ENCODE peak calls at places on chromosomes 11 and 22, in nine cellular contexts. T is colonic mucosa, X is NB4, J is pancreas, W is GM12864, B is nephron progenitor cell, E is suprapubic skin, H is Calu3, D is fibroblast of villous mesenchyme. I is an unnamed sample.

GRCh38 chr11:32259641-32260081 is 168.8 kb downstream of the RCN1 start:
- DNase-seq in T (no peak), X (peak), J (no peak), W (peak), B (no peak), E (no peak), H (no peak), D (peak), I (no peak)

GRCh38 chr11:66674964-66675602 is 2.6 kb downstream of the RBM4B start:
- DNase-seq in T (no peak), X (no peak), J (no peak), W (no peak), B (no peak), E (no peak), H (no peak), D (no peak), I (no peak)

GRCh38 chr11:74321487-74322188 is 10.2 kb upstream of the P4HA3 start:
- DNase-seq in T (peak), X (peak), J (peak), W (no peak), B (peak), E (no peak), H (peak), D (no peak), I (peak)

GRCh38 chr11:36774603-36775002 is 176.6 kb upstream of the RAG2 start:
- DNase-seq in T (no peak), X (no peak), J (no peak), W (no peak), B (no peak), E (no peak), H (no peak), D (peak), I (no peak)

GRCh38 chr22:50304528-50305392 is 2.7 kb downstream of the PLXNB2 start:
- DNase-seq in T (peak), X (peak), J (no peak), W (no peak), B (no peak), E (no peak), H (peak), D (no peak), I (no peak)

GRCh38 chr22:39896313-39896996 is 2.9 kb upstream of the ENTHD1 start:
- DNase-seq in T (no peak), X (no peak), J (no peak), W (no peak), B (no peak), E (no peak), H (no peak), D (no peak), I (no peak)

GRCh38 chr11:68330700-68331337 is 18.4 kb downstream of the LRP5 start:
- DNase-seq in T (no peak), X (no peak), J (no peak), W (no peak), B (no peak), E (no peak), H (no peak), D (no peak), I (no peak)

GRCh38 chr11:73463359-73463758 is 87.2 kb downstream of the RELT start:
- DNase-seq in T (no peak), X (peak), J (no peak), W (no peak), B (no peak), E (no peak), H (no peak), D (peak), I (no peak)

GRCh38 chr22:46067159-46068111 is 82.9 kb upstream of the PPARA start:
- DNase-seq in T (no peak), X (no peak), J (no peak), W (no peak), B (no peak), E (no peak), H (peak), D (peak), I (peak)

GRCh38 chr11:102312656-102313055 is 4.6 kb upstream of the BIRC3 start:
- DNase-seq in T (no peak), X (no peak), J (no peak), W (no peak), B (no peak), E (no peak), H (no peak), D (peak), I (no peak)

GRCh38 chr11:96464695-96465307 is 75.0 kb downstream of the JRKL start:
- DNase-seq in T (no peak), X (peak), J (no peak), W (peak), B (peak), E (no peak), H (no peak), D (peak), I (no peak)

GRCh38 chr11:60926500-60926899 is 2.2 kb downstream of the TMEM132A start:
- DNase-seq in T (no peak), X (no peak), J (no peak), W (no peak), B (no peak), E (no peak), H (no peak), D (no peak), I (no peak)

GRCh38 chr11:133153031-133153430 is 379.3 kb downstream of the OPCML start:
- DNase-seq in T (no peak), X (no peak), J (no peak), W (no peak), B (no peak), E (no peak), H (no peak), D (no peak), I (no peak)

GRCh38 chr22:42726811-42727210 is 6.1 kb upstream of the A4GALT start:
- DNase-seq in T (no peak), X (no peak), J (no peak), W (no peak), B (no peak), E (no peak), H (peak), D (no peak), I (no peak)

GRCh38 chr11:46917109-46918086 is 952 bp downstream of the LRP4 start:
- DNase-seq in T (peak), X (no peak), J (no peak), W (no peak), B (peak), E (no peak), H (no peak), D (no peak), I (no peak)

GRCh38 chr11:46918778-46919513 is 596 bp upstream of the LRP4 start:
- DNase-seq in T (no peak), X (no peak), J (no peak), W (no peak), B (no peak), E (no peak), H (no peak), D (no peak), I (no peak)

GRCh38 chr11:46916669-46917108 is 1.7 kb downstream of the LRP4 start:
- DNase-seq in T (peak), X (peak), J (peak), W (no peak), B (peak), E (no peak), H (peak), D (peak), I (peak)

GRCh38 chr11:46916251-46916650 is 2.1 kb downstream of the LRP4 start:
- DNase-seq in T (no peak), X (no peak), J (no peak), W (no peak), B (peak), E (no peak), H (no peak), D (no peak), I (no peak)

DNA sequence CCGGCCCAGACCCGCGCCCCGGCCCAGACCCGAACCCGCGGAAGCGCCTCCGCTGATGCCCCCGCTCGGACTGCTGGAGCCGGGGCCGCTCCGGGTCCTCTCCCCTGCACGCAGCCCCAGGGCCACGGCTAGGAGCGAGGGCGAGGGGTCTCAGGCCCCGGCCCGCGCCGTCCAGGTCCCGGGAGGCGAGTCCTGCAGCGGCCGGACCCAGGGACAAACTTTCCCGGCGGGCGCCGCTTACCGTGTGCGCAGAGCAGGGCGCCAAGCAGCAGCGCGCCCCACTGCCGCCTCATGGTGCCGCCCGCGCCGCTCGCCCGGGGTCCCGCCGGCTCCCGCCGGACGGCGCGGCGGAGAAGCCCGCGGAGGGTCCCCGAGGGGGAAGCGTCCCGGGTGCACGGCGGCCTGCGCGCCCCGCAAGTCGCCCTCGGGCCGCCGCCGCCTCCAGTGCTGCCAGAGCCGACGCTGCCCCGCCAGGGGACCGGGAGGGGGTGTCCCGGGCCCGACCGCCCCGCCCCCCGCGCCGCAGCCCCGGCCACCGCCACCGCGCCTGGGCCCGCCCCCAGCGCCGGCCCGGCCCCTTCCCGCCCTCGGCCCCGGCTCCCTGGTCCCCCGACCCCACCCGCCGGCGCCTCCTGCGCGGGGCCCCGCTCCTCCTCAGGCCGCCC is at the start of gene LRP4:
- DNase-seq in T (peak), X (peak), J (peak), W (no peak), B (peak), E (no peak), H (peak), D (peak), I (peak)
- TF ChIP-seq CTCF in T (no peak), X (no peak), J (no peak), W (no peak), B (no peak), E (no peak), H (no peak), D (no peak), I (no peak)

GRCh38 chr11:789951-790350 is at the start of gene CEND1:
- DNase-seq in T (no peak), X (no peak), J (no peak), W (no peak), B (peak), E (no peak), H (no peak), D (no peak), I (peak)

GRCh38 chr11:786235-787083 is 3.4 kb downstream of the CEND1 start:
- DNase-seq in T (no peak), X (peak), J (no peak), W (no peak), B (no peak), E (no peak), H (no peak), D (no peak), I (no peak)

GRCh38 chr11:787084-787675 is 2.7 kb downstream of the CEND1 start:
- DNase-seq in T (no peak), X (no peak), J (no peak), W (no peak), B (no peak), E (no peak), H (no peak), D (no peak), I (no peak)

GRCh38 chr11:788953-789940 is 643 bp downstream of the CEND1 start:
- DNase-seq in T (no peak), X (no peak), J (no peak), W (no peak), B (no peak), E (no peak), H (no peak), D (no peak), I (no peak)

DNA sequence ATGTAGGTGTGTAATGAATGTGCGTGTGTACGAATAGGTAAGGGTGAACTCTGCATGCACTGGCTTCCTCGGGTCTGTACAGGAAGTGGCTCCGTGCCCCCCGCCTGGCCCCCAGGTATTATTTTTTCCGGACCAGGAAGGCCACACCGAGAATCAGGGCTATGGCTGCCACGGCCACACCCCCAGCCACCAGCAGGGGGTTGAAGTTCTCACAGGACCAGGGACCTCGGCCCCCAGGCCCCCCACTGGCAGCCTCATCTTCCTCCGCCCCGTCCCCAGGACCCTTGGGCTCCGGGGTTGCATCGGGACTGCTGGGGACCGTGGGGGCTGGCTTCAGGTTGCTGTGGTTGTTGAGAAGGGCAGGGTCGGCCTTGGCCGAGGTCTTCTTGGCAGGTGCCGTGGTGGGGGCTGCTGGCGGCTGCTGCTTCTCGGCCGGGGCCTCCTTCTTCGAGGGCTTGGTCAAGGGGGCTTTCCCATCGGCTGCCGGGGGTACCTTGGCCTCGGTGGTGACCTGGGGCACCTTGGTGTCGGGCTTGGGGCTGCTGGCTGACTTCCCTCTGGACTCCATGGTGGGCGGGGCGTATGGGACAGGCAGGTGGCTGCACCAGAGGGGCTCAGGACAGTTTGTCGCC is 1.8 kb downstream of the CEND1 start:
- DNase-seq in T (no peak), X (no peak), J (no peak), W (no peak), B (no peak), E (no peak), H (no peak), D (no peak), I (peak)
- TF ChIP-seq CTCF in T (no peak), X (no peak), J (no peak), W (peak), B (no peak), E (no peak), H (no peak), D (peak), I (peak)

GRCh38 chr11:41659990-41660389 is 200.5 kb upstream of the LRRC4C start:
- DNase-seq in T (no peak), X (no peak), J (peak), W (no peak), B (no peak), E (no peak), H (no peak), D (no peak), I (no peak)

GRCh38 chr11:41665633-41666032 is 206.2 kb upstream of the LRRC4C start:
- DNase-seq in T (no peak), X (no peak), J (no peak), W (no peak), B (no peak), E (no peak), H (no peak), D (no peak), I (no peak)

DNA sequence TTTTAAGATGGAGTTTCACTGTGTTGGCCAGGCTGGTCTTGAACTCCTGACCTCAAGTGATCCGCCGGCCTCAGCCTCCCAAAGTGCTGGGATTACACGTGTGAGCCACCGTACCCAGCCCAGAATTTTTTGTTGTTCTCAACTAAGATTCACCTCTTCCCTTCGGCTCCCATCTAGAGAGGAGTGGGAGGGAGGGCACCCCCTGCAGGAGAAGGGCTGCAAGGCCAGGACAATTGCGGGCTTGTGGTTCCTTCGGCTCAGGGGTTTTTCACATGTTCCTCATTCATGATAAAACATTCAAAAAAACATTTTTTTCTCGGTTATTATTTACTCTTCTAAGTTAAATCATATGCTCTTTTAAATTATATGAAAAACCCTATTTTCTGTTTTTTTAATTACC is 201.1 kb upstream of the LRRC4C start:
- DNase-seq in T (no peak), X (peak), J (no peak), W (no peak), B (no peak), E (no peak), H (no peak), D (no peak), I (no peak)
- TF ChIP-seq CTCF in T (no peak), X (peak), J (no peak), W (no peak), B (no peak), E (no peak), H (no peak), D (no peak), I (peak)

DNA sequence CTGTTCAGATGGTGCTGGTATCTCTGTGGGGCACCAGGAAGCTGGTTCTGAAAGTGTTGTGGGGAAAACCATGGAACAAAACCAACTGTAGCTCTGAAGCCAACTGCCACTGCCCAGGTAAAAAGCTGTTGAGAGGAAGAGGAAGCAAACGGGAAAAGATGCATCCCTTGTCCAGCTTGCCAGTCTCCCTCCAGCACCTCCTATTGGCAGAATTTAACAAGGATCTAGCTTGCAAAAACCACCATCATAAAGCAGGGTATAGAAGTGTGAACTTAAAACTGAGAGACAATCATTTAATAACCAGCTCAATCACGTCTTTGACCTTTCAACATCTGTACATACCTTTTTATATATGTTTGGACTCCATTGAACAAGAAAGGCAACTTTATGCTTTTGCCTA is 4.5 kb downstream of the PATE1 start:
- DNase-seq in T (no peak), X (no peak), J (no peak), W (no peak), B (no peak), E (no peak), H (no peak), D (no peak), I (no peak)
- TF ChIP-seq CTCF in T (no peak), X (no peak), J (no peak), W (no peak), B (no peak), E (no peak), H (no peak), D (no peak), I (no peak)

DNA sequence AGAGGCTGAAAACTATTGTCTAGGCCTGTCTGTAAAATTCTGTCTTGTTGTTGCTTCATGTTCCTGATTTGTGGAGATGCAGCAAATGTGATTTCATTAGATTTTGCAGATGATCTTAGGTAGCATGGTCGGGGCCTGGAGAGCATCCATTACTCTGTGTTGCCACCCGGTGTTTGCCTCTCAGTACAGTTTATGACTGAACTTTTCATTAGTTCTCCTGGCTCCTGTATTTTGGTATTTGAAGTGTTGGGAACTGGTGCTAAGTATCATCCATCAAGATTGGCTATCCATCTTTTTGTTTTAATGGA is 7.7 kb downstream of the YWHAH start:
- DNase-seq in T (no peak), X (peak), J (no peak), W (no peak), B (no peak), E (no peak), H (no peak), D (no peak), I (no peak)
- TF ChIP-seq CTCF in T (no peak), X (no peak), J (no peak), W (peak), B (no peak), E (no peak), H (no peak), D (peak), I (no peak)

GRCh38 chr22:29328055-29328454 is 12.6 kb upstream of the RASL10A start:
- DNase-seq in T (no peak), X (no peak), J (no peak), W (no peak), B (no peak), E (no peak), H (no peak), D (no peak), I (no peak)
- TF ChIP-seq CTCF in T (no peak), X (no peak), J (no peak), W (peak), B (no peak), E (no peak), H (no peak), D (no peak), I (peak)

GRCh38 chr22:41197046-41197807 is 7.9 kb upstream of the L3MBTL2 start:
- DNase-seq in T (peak), X (peak), J (peak), W (no peak), B (peak), E (peak), H (peak), D (peak), I (peak)
- TF ChIP-seq CTCF in T (no peak), X (no peak), J (no peak), W (peak), B (no peak), E (no peak), H (no peak), D (no peak), I (no peak)

I was measured in glutamatergic neuron.